ENCODE peak calls at places on chromosome 10, in seven cellular contexts. A is HFF-Myc; S is IMR-90; W is fibroblast of lung; D is HL-60; G is pancreas; K is activated CD8-positive, alpha-beta T cell treated with anti-CD3 and anti-CD28 coated beads for 36 hours. P is an unnamed sample.

GRCh38 chr10:116237260-116237659 is 35.7 kb downstream of the GFRA1 start:
- DNase-seq in A (no peak), S (peak; percentile 5), W (peak; percentile 18), D (no peak), G (no peak), K (no peak), P (no peak)

GRCh38 chr10:79459243-79459642 is 13.8 kb upstream of the ZCCHC24 start:
- DNase-seq in A (no peak), S (no peak), W (peak; percentile 33), D (no peak), G (no peak), K (no peak), P (no peak)

GRCh38 chr10:17669185-17669872 is 25.4 kb downstream of the STAM start:
- DNase-seq in A (no peak), S (no peak), W (no peak), D (no peak), G (no peak), K (peak; percentile 67), P (no peak)

GRCh38 chr10:44962870-44963738 is 3.5 kb downstream of the RASSF4 start:
- DNase-seq in A (no peak), S (no peak), W (no peak), D (peak; percentile 69), G (peak; percentile 27), K (no peak), P (no peak)

GRCh38 chr10:106582291-106582690 is 582.2 kb downstream of the SORCS1 start:
- DNase-seq in A (no peak), S (peak; percentile 34), W (no peak), D (no peak), G (no peak), K (no peak), P (no peak)

GRCh38 chr10:45154481-45154880 is 153.8 kb downstream of the ZNF22 start:
- DNase-seq in A (no peak), S (peak; percentile 20), W (peak; percentile 24), D (no peak), G (no peak), K (no peak), P (no peak)

GRCh38 chr10:59175538-59176240 is 754 bp upstream of the PHYHIPL start:
- DNase-seq in A (no peak), S (no peak), W (no peak), D (no peak), G (peak; percentile 26), K (no peak), P (no peak)

GRCh38 chr10:133415752-133416151 is 8.7 kb downstream of the SPRN start:
- DNase-seq in A (no peak), S (no peak), W (no peak), D (no peak), G (no peak), K (no peak), P (no peak)

GRCh38 chr10:54758791-54759190 is 42.2 kb downstream of the PCDH15 start:
- DNase-seq in A (no peak), S (no peak), W (no peak), D (no peak), G (no peak), K (no peak), P (no peak)

GRCh38 chr10:23065549-23065948 is 29.8 kb upstream of the MSRB2 start:
- DNase-seq in A (peak; percentile 15), S (peak; percentile 59), W (peak; percentile 78), D (no peak), G (peak; percentile 87), K (no peak), P (no peak)

GRCh38 chr10:93342346-93342745 is 139.8 kb downstream of the MYOF start:
- DNase-seq in A (no peak), S (peak; percentile 36), W (peak; percentile 42), D (no peak), G (no peak), K (no peak), P (no peak)

GRCh38 chr10:127040756-127041155 is 135.5 kb downstream of the DOCK1 start:
- DNase-seq in A (no peak), S (no peak), W (peak; percentile 40), D (no peak), G (no peak), K (no peak), P (no peak)

GRCh38 chr10:100984670-100985177 is 2.6 kb downstream of the MRPL43 start:
- DNase-seq in A (no peak), S (no peak), W (no peak), D (no peak), G (peak; percentile 13), K (no peak), P (no peak)

GRCh38 chr10:128375171-128375570 is 248.9 kb upstream of the MKI67 start:
- DNase-seq in A (no peak), S (no peak), W (no peak), D (no peak), G (no peak), K (no peak), P (no peak)

GRCh38 chr10:104641150-104642000 is at the start of gene SORCS3:
- DNase-seq in A (no peak), S (no peak), W (no peak), D (no peak), G (no peak), K (no peak), P (no peak)

GRCh38 chr10:104642001-104642270 is 846 bp downstream of the SORCS3 start:
- DNase-seq in A (no peak), S (no peak), W (no peak), D (no peak), G (no peak), K (no peak), P (no peak)

GRCh38 chr10:104640339-104641149 is 546 bp upstream of the SORCS3 start:
- DNase-seq in A (no peak), S (no peak), W (no peak), D (no peak), G (no peak), K (no peak), P (no peak)

GRCh38 chr10:104639595-104640338 is 1.3 kb upstream of the SORCS3 start:
- DNase-seq in A (no peak), S (no peak), W (no peak), D (no peak), G (no peak), K (no peak), P (no peak)

DNA sequence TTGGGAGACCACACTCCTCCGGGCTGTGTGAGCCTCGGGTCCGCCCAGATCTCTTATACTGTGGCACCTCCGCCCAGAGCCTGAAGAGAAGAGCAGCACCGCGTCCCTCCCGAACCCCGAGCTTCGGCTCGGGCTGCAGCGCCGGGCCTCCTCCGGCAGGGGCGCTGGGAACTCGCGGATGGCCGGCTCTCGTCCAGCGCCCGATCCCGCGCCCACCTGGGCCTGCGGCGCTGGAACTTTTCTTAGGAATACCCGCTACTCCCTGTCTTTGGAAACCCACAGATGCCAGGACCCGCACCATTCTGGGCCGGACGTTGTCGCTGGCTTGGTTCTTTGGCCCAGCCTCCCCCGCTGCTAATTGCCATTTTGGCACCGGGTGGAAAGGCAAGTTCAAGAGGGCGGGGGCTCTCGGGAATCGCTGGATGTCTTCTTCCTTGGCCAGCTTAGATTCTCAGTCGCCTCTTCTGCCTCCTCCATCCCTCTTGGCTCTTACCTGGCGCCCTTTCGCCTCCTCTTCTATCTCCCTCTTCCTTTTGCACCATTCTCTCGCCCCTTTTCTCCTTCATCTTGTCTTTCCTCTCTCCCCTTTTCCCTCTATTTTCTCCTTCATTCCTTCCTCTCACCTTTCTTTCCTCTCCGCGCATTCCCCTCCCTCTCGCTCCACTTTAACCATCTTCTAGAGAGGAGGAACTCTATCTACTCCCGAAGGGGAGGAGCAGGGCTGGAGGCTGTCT is 2.1 kb upstream of the SORCS3 start:
- DNase-seq in A (no peak), S (no peak), W (no peak), D (no peak), G (no peak), K (no peak), P (no peak)
- TF ChIP-seq CTCF in A (peak; percentile 49), S (no peak), W (peak; percentile 9), D (no peak), G (no peak), K (peak; percentile 58), P (peak; percentile 38)

GRCh38 chr10:6406220-6407033 is 173.6 kb downstream of the PRKCQ start:
- DNase-seq in A (no peak), S (peak; percentile 37), W (peak; percentile 28), D (no peak), G (no peak), K (peak; percentile 57), P (no peak)
- TF ChIP-seq CTCF in A (peak; percentile 31), S (peak; percentile 54), W (peak; percentile 27), D (no peak), G (no peak), K (peak; percentile 46), P (peak; percentile 67)

GRCh38 chr10:112799726-112800510 is 150.1 kb upstream of the TCF7L2 start:
- DNase-seq in A (no peak), S (no peak), W (no peak), D (no peak), G (no peak), K (no peak), P (no peak)
- TF ChIP-seq CTCF in A (no peak), S (no peak), W (no peak), D (no peak), G (no peak), K (no peak), P (no peak)

GRCh38 chr10:108544500-108545120 is 1378.7 kb downstream of the XPNPEP1 start:
- DNase-seq in A (peak; percentile 30), S (peak; percentile 23), W (peak; percentile 43), D (peak; percentile 63), G (peak; percentile 38), K (peak; percentile 56), P (no peak)
- TF ChIP-seq CTCF in A (peak; percentile 89), S (peak; percentile 67), W (peak; percentile 93), D (peak; percentile 68), G (peak; percentile 91), K (peak; percentile 62), P (peak; percentile 65)

DNA sequence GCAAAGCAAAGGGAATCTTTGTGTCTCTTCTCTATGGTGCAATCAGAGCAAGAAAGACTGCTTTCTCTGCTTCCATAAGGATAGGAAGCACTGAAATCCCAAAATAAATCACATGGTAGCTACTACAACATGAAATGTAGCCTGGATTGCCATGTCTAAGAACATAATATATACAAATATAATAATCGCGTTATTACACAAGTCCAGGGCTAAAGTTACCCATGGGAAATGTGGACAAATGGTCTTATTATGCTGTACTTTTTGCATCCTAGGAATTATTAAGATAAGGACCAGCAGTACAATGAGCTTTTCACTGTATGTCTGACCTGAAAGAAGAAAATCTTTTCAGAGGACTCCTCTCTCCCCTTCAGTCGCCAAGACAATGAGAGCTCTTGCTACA is 23.5 kb upstream of the PPP3CB start:
- DNase-seq in A (no peak), S (no peak), W (no peak), D (no peak), G (no peak), K (no peak), P (no peak)
- TF ChIP-seq CTCF in A (no peak), S (no peak), W (no peak), D (no peak), G (no peak), K (no peak), P (no peak)